ENCODE peak calls at places on chromosomes 12 and 14, in nine cellular contexts. H is cortex of kidney; T is left cardiac atrium; O is stimulated activated CD4-positive, alpha-beta T cell treated with anti-CD3 and anti-CD28 coated beads, Interleukin-1b, Interleukin-23, amount 100 ng/mL, for 1 hour; J is neuronal stem cell; W is lung; Y is mesendoderm; A is adipocyte; E is hepatocyte. U is an unnamed sample.

GRCh38 chr14:29462271-29462670 is 465.4 kb downstream of the PRKD1 start:
- DNase-seq in H (no peak), T (no peak), O (no peak), J (no peak), W (no peak), Y (no peak), A (no peak), E (no peak), U (no peak)

GRCh38 chr12:114916124-114916523 is 232.1 kb upstream of the TBX3 start:
- DNase-seq in H (no peak), T (no peak), O (no peak), J (no peak), W (no peak), Y (no peak), A (peak), E (no peak), U (no peak)

GRCh38 chr14:73738518-73739173 is 24.5 kb upstream of the PNMA1 start:
- DNase-seq in H (no peak), T (no peak), O (no peak), J (no peak), W (no peak), Y (no peak), A (no peak), E (peak), U (no peak)

GRCh38 chr12:90922068-90922743 is 32.8 kb downstream of the CCER1 start:
- DNase-seq in H (no peak), T (no peak), O (no peak), J (no peak), W (no peak), Y (no peak), A (peak), E (no peak), U (no peak)

GRCh38 chr12:131011165-131012079 is 57.7 kb downstream of the ADGRD1 start:
- DNase-seq in H (no peak), T (peak), O (no peak), J (no peak), W (no peak), Y (no peak), A (no peak), E (no peak), U (no peak)

GRCh38 chr14:72476657-72477499 is 417.0 kb downstream of the DPF3 start:
- DNase-seq in H (no peak), T (peak), O (peak), J (no peak), W (peak), Y (peak), A (peak), E (peak), U (no peak)

GRCh38 chr14:99132821-99133562 is 139.0 kb downstream of the BCL11B start:
- DNase-seq in H (no peak), T (no peak), O (no peak), J (no peak), W (peak), Y (peak), A (no peak), E (no peak), U (no peak)

GRCh38 chr14:29529418-29529817 is 398.2 kb downstream of the PRKD1 start:
- DNase-seq in H (no peak), T (no peak), O (no peak), J (no peak), W (no peak), Y (peak), A (peak), E (peak), U (no peak)

GRCh38 chr12:110109037-110109836 is 14.9 kb upstream of the IFT81 start:
- DNase-seq in H (no peak), T (peak), O (no peak), J (no peak), W (peak), Y (peak), A (peak), E (peak), U (no peak)

GRCh38 chr12:52870361-52871290 is 21.8 kb upstream of the KRT78 start:
- DNase-seq in H (no peak), T (peak), O (peak), J (peak), W (peak), Y (peak), A (peak), E (peak), U (peak)

GRCh38 chr14:62162998-62163589 is 400.9 kb downstream of the SNAPC1 start:
- DNase-seq in H (no peak), T (no peak), O (no peak), J (peak), W (no peak), Y (peak), A (peak), E (peak), U (no peak)